ENCODE peak calls at places on chromosome 7, in five cellular contexts. Y is AG09309, X is IMR-90, W is uterus, S is dorsolateral prefrontal cortex. M is an unnamed sample.
A peak's percentile ranks its signal among the peaks of the same experiment; 100 is the strongest.

GRCh38 chr7:148304456-148304855 is 286.1 kb upstream of the C7orf33 start:
- DNase-seq in Y (no peak), X (no peak), W (no peak), S (no peak), M (no peak)

GRCh38 chr7:121620953-121621606 is 225.0 kb upstream of the FAM3C start:
- DNase-seq in Y (no peak), X (no peak), W (no peak), S (no peak), M (no peak)

GRCh38 chr7:135981958-135982646 is 4.9 kb upstream of the MTPN start:
- DNase-seq in Y (no peak), X (no peak), W (no peak), S (no peak), M (no peak)

GRCh38 chr7:85133560-85133959 is 53.3 kb downstream of the SEMA3D start:
- DNase-seq in Y (no peak), X (no peak), W (no peak), S (no peak), M (no peak)

GRCh38 chr7:121530251-121531174 is 134.4 kb upstream of the FAM3C start:
- DNase-seq in Y (peak; percentile 99), X (peak; percentile 81), W (no peak), S (no peak), M (no peak)

GRCh38 chr7:122653685-122654084 is 45.2 kb downstream of the RNF133 start:
- DNase-seq in Y (no peak), X (no peak), W (no peak), S (no peak), M (no peak)

GRCh38 chr7:78253850-78254249 is 455.3 kb downstream of the PHTF2 start:
- DNase-seq in Y (no peak), X (no peak), W (no peak), S (no peak), M (no peak)

GRCh38 chr7:144835166-144835611 is 664 bp downstream of the TPK1 start:
- DNase-seq in Y (no peak), X (peak; percentile 13), W (peak; percentile 37), S (peak; percentile 52), M (no peak)

GRCh38 chr7:137506031-137506430 is 162.5 kb upstream of the PTN start:
- DNase-seq in Y (no peak), X (no peak), W (no peak), S (no peak), M (no peak)

GRCh38 chr7:3193721-3194120 is 107.3 kb upstream of the SDK1 start:
- DNase-seq in Y (no peak), X (no peak), W (no peak), S (no peak), M (no peak)

GRCh38 chr7:130290745-130291144 is 2.2 kb upstream of the CPA4 start:
- DNase-seq in Y (no peak), X (peak; percentile 77), W (no peak), S (no peak), M (no peak)

GRCh38 chr7:129122751-129123516 is 21.6 kb upstream of the TSPAN33 start:
- DNase-seq in Y (no peak), X (peak; percentile 21), W (no peak), S (no peak), M (no peak)

GRCh38 chr7:11865671-11866070 is 33.7 kb upstream of the THSD7A start:
- DNase-seq in Y (no peak), X (no peak), W (no peak), S (no peak), M (no peak)

GRCh38 chr7:33563010-33563409 is 342.3 kb upstream of the BMPER start:
- DNase-seq in Y (no peak), X (no peak), W (no peak), S (no peak), M (no peak)

GRCh38 chr7:265192-265997 is 24.6 kb upstream of the FOXL3 start:
- DNase-seq in Y (no peak), X (no peak), W (no peak), S (no peak), M (no peak)

GRCh38 chr7:151568951-151569652 is 49.4 kb upstream of the RHEB start:
- DNase-seq in Y (no peak), X (no peak), W (no peak), S (no peak), M (no peak)

GRCh38 chr7:39838326-39838725 is 111.7 kb upstream of the CDK13 start:
- DNase-seq in Y (no peak), X (peak; percentile 9), W (peak; percentile 16), S (no peak), M (no peak)

GRCh38 chr7:128814496-128814895 is 15.7 kb upstream of the FLNC start:
- DNase-seq in Y (no peak), X (no peak), W (no peak), S (peak; percentile 76), M (no peak)

GRCh38 chr7:27151945-27152815 is at the start of gene HOXA3:
- DNase-seq in Y (no peak), X (peak; percentile 59), W (peak; percentile 72), S (no peak), M (peak; percentile 47)

GRCh38 chr7:85287126-85287825 is 100.4 kb upstream of the SEMA3D start:
- DNase-seq in Y (peak; percentile 13), X (peak; percentile 56), W (no peak), S (no peak), M (no peak)

GRCh38 chr7:123114288-123114687 is 85.5 kb downstream of the SLC13A1 start:
- DNase-seq in Y (no peak), X (no peak), W (no peak), S (no peak), M (no peak)

GRCh38 chr7:22896917-22897316 is 74.3 kb upstream of the TOMM7 start:
- DNase-seq in Y (no peak), X (no peak), W (no peak), S (no peak), M (no peak)

GRCh38 chr7:91019686-91020385 is 244.4 kb upstream of the FZD1 start:
- DNase-seq in Y (no peak), X (peak; percentile 45), W (no peak), S (no peak), M (no peak)

GRCh38 chr7:11716185-11716584 is 115.8 kb downstream of the THSD7A start:
- DNase-seq in Y (no peak), X (no peak), W (no peak), S (no peak), M (no peak)

GRCh38 chr7:39832519-39833085 is 117.5 kb upstream of the CDK13 start:
- DNase-seq in Y (no peak), X (no peak), W (no peak), S (no peak), M (no peak)

GRCh38 chr7:51230324-51230625 is 86.3 kb downstream of the COBL start:
- DNase-seq in Y (no peak), X (no peak), W (no peak), S (no peak), M (no peak)

GRCh38 chr7:13476881-13477444 is 512.5 kb downstream of the ETV1 start:
- DNase-seq in Y (no peak), X (no peak), W (no peak), S (no peak), M (no peak)

GRCh38 chr7:79590571-79591274 is 137.3 kb upstream of the MAGI2 start:
- DNase-seq in Y (no peak), X (no peak), W (no peak), S (no peak), M (no peak)

GRCh38 chr7:39271386-39271785 is 293.7 kb downstream of the POU6F2 start:
- DNase-seq in Y (no peak), X (no peak), W (peak; percentile 17), S (peak; percentile 31), M (peak; percentile 32)

GRCh38 chr7:27199820-27200760 is at the start of gene HOXA13:
- DNase-seq in Y (no peak), X (no peak), W (no peak), S (no peak), M (no peak)

GRCh38 chr7:158396982-158397862 is 190.4 kb downstream of the PTPRN2 start:
- DNase-seq in Y (no peak), X (no peak), W (no peak), S (no peak), M (no peak)

GRCh38 chr7:47669178-47669878 is 87.4 kb upstream of the TNS3 start:
- DNase-seq in Y (peak; percentile 78), X (peak; percentile 96), W (peak; percentile 78), S (peak; percentile 80), M (no peak)

GRCh38 chr7:84274029-84274638 is 79.5 kb upstream of the SEMA3A start:
- DNase-seq in Y (no peak), X (peak; percentile 10), W (no peak), S (no peak), M (no peak)

GRCh38 chr7:111012152-111012551 is 78.8 kb upstream of the LRRN3 start:
- DNase-seq in Y (no peak), X (peak; percentile 36), W (no peak), S (no peak), M (no peak)

GRCh38 chr7:149860821-149861727 is 12.7 kb upstream of the ATP6V0E2 start:
- DNase-seq in Y (no peak), X (no peak), W (peak; percentile 18), S (no peak), M (peak; percentile 17)
- TF ChIP-seq CTCF in Y (peak; percentile 6), X (no peak), W (peak; percentile 26), S (peak; percentile 30), M (no peak)

DNA sequence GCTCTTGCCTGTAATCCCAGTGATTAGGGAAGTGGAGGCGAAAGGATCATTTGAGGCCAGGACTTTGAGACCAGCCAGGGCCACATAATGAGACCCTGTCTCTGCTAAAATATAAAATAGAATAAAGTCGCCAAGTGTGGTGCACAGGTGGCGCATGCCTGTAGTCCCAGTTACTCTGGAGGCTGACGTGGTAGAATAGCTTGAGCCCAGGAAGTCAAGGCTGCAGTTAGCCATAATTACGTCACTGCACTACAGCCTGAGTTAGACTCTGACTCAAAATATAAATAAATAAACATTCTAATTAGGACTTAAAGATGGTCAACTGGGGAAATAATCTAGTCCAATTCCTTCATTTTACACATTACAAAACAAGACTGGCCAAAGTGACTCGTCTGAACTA is 768 bp downstream of the CHCHD2 start:
- DNase-seq in Y (peak; percentile 42), X (peak; percentile 94), W (no peak), S (no peak), M (no peak)
- TF ChIP-seq CTCF in Y (no peak), X (no peak), W (no peak), S (no peak), M (no peak)

DNA sequence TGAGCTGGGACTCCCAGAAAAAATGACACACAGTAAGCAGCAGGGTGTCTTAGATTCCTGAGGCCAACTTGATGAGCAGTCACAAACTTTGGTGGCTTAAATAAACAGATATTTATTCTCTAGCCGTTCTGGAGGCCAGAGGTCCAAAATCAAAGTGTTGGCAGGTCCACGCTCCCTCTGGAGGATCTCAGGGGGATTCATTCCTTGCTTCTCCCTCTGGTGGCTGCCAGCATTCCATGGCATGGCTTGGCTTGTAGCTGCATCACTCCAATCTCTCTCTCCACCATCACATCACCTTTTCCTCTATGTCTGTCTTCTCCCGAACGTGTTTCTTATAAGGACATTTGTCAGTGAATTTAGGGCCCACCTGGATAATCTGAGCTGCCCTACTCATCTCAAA is 98.4 kb downstream of the OSBPL3 start:
- DNase-seq in Y (no peak), X (no peak), W (no peak), S (no peak), M (no peak)
- TF ChIP-seq CTCF in Y (peak; percentile 20), X (peak; percentile 17), W (no peak), S (no peak), M (no peak)

DNA sequence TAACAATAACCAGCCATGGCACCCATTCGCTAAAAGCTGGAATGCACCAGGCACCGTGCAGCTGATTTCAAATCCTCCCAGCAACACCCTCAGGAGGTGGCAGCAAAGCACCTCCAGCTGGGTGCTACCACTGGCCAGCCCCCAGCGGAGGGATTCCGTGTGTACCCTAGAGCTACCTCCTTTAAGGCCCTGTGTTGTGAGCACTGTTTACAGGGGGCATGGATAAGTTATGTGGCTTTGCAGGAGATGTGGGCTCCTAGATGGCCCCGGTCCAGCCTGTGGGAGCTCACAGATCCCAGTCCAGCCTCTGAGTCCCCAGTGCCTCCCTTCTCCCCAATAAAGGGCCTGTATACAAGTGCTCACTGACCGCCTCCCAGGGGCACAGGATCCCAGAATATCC is 27.1 kb downstream of the TNRC18 start:
- DNase-seq in Y (no peak), X (no peak), W (no peak), S (no peak), M (no peak)
- TF ChIP-seq CTCF in Y (peak; percentile 15), X (no peak), W (peak; percentile 11), S (no peak), M (no peak)